ENCODE peak calls at places on chromosomes 12 and 14, in seven cellular contexts. P, N, O, J, Q, K and B are unnamed samples.

GRCh38 chr14:91888641-91889476 is 21.5 kb upstream of the TC2N start:
- DNase-seq in P (no peak), N (no peak), J (no peak), Q (no peak), O (no peak), K (no peak), B (no peak)

GRCh38 chr12:65565601-65566560 is 258.4 kb upstream of the HMGA2 start:
- DNase-seq in N (no peak), K (peak; percentile 97), O (no peak), J (peak; percentile 79), P (peak; percentile 54), Q (no peak), B (no peak)

GRCh38 chr12:26728205-26729050 is 104.6 kb downstream of the ITPR2 start:
- DNase-seq in J (no peak), Q (no peak), P (no peak), N (no peak), O (no peak), K (no peak), B (no peak)

GRCh38 chr12:67415473-67415872 is 146.3 kb downstream of the CAND1 start:
- DNase-seq in J (peak; percentile 33), P (peak; percentile 24), N (peak; percentile 15), O (no peak), K (no peak), Q (no peak), B (no peak)

GRCh38 chr12:132355742-132356681 is 26.6 kb upstream of the GALNT9 start:
- DNase-seq in P (no peak), J (no peak), N (no peak), O (no peak), K (no peak), Q (no peak), B (no peak)

GRCh38 chr12:93199831-93200236 is 177.9 kb upstream of the NUDT4 start:
- DNase-seq in P (no peak), N (no peak), O (no peak), K (no peak), Q (no peak), J (no peak), B (no peak)

GRCh38 chr12:20260864-20261263 is 107.5 kb upstream of the PDE3A start:
- DNase-seq in O (no peak), P (no peak), N (no peak), J (no peak), K (no peak), Q (no peak), B (no peak)

GRCh38 chr12:50637870-50638481 is 125.9 kb upstream of the ATF1 start:
- DNase-seq in Q (no peak), P (no peak), K (no peak), N (no peak), J (peak; percentile 66), O (no peak), B (no peak)